ENCODE peak calls at places on chromosomes 3 and 15, in five cellular contexts. One of them, this sample, is unnamed.

GRCh38 chr15:74799843-74800558 is 12.6 kb upstream of the LMAN1L start:
- DNase-seq in DND-41: peak; percentile 73
- DNase-seq in left ventricle myocardium inferior: peak; percentile 77
- DNase-seq in fibroblast of lung: peak; percentile 60
- DNase-seq in heart right ventricle: peak; percentile 72
- DNase-seq in this sample: peak; percentile 81

GRCh38 chr3:129313983-129314756 is 35.5 kb downstream of the HMCES start:
- DNase-seq in heart right ventricle: no peak
- DNase-seq in left ventricle myocardium inferior: peak; percentile 29
- DNase-seq in DND-41: no peak
- DNase-seq in fibroblast of lung: peak; percentile 47
- DNase-seq in this sample: no peak

GRCh38 chr3:42071720-42072582 is 19.2 kb upstream of the TRAK1 start:
- DNase-seq in fibroblast of lung: peak; percentile 68
- DNase-seq in DND-41: no peak
- DNase-seq in heart right ventricle: peak; percentile 79
- DNase-seq in left ventricle myocardium inferior: peak; percentile 81
- DNase-seq in this sample: no peak

GRCh38 chr15:20340931-20341661 is 200.5 kb downstream of the GOLGA6L6 start:
- DNase-seq in DND-41: peak; percentile 15
- DNase-seq in fibroblast of lung: no peak
- DNase-seq in left ventricle myocardium inferior: peak; percentile 71
- DNase-seq in heart right ventricle: peak; percentile 74
- DNase-seq in this sample: no peak

GRCh38 chr15:67824900-67825879 is at the start of gene SKOR1:
- DNase-seq in left ventricle myocardium inferior: no peak
- DNase-seq in heart right ventricle: no peak
- DNase-seq in DND-41: no peak
- DNase-seq in fibroblast of lung: peak; percentile 39
- DNase-seq in this sample: peak; percentile 13

GRCh38 chr3:139953131-139953910 is 18.3 kb downstream of the CLSTN2 start:
- DNase-seq in fibroblast of lung: no peak
- DNase-seq in left ventricle myocardium inferior: no peak
- DNase-seq in heart right ventricle: no peak
- DNase-seq in DND-41: no peak
- DNase-seq in this sample: no peak

GRCh38 chr3:114770874-114771273 is 376.2 kb downstream of the ZBTB20 start:
- DNase-seq in heart right ventricle: no peak
- DNase-seq in DND-41: no peak
- DNase-seq in left ventricle myocardium inferior: no peak
- DNase-seq in fibroblast of lung: peak; percentile 85
- DNase-seq in this sample: no peak

GRCh38 chr15:70495988-70496387 is 267.4 kb downstream of the UACA start:
- DNase-seq in fibroblast of lung: no peak
- DNase-seq in DND-41: no peak
- DNase-seq in left ventricle myocardium inferior: no peak
- DNase-seq in heart right ventricle: no peak
- DNase-seq in this sample: no peak

GRCh38 chr3:120678331-120678845 is 3.7 kb downstream of the HGD start:
- DNase-seq in left ventricle myocardium inferior: no peak
- DNase-seq in fibroblast of lung: peak; percentile 86
- DNase-seq in heart right ventricle: peak; percentile 18
- DNase-seq in DND-41: no peak
- DNase-seq in this sample: no peak

GRCh38 chr15:41401904-41402267 is 410 bp downstream of the NDUFAF1 start:
- DNase-seq in left ventricle myocardium inferior: no peak
- DNase-seq in DND-41: no peak
- DNase-seq in fibroblast of lung: no peak
- DNase-seq in heart right ventricle: no peak
- DNase-seq in this sample: no peak

GRCh38 chr15:20376872-20377271 is 164.7 kb downstream of the GOLGA6L6 start:
- DNase-seq in DND-41: no peak
- DNase-seq in heart right ventricle: no peak
- DNase-seq in fibroblast of lung: no peak
- DNase-seq in left ventricle myocardium inferior: no peak
- DNase-seq in this sample: no peak

GRCh38 chr3:130857336-130858026 is 36.4 kb upstream of the ATP2C1 start:
- DNase-seq in DND-41: no peak
- DNase-seq in left ventricle myocardium inferior: no peak
- DNase-seq in fibroblast of lung: no peak
- DNase-seq in heart right ventricle: no peak
- DNase-seq in this sample: no peak

GRCh38 chr3:190718691-190719090 is 143.8 kb downstream of the GMNC start:
- DNase-seq in fibroblast of lung: peak; percentile 89
- DNase-seq in heart right ventricle: no peak
- DNase-seq in DND-41: no peak
- DNase-seq in left ventricle myocardium inferior: no peak
- DNase-seq in this sample: no peak

GRCh38 chr3:126481808-126482502 is 6.3 kb upstream of the ZXDC start:
- DNase-seq in heart right ventricle: no peak
- DNase-seq in left ventricle myocardium inferior: no peak
- DNase-seq in fibroblast of lung: peak; percentile 46
- DNase-seq in DND-41: no peak
- DNase-seq in this sample: no peak

GRCh38 chr3:37941608-37942540 is 48.7 kb upstream of the VILL start:
- DNase-seq in heart right ventricle: no peak
- DNase-seq in fibroblast of lung: no peak
- DNase-seq in left ventricle myocardium inferior: no peak
- DNase-seq in DND-41: no peak
- DNase-seq in this sample: no peak

GRCh38 chr3:23874359-23875120 is 42.2 kb downstream of the NKIRAS1 start:
- DNase-seq in DND-41: no peak
- DNase-seq in heart right ventricle: no peak
- DNase-seq in fibroblast of lung: peak; percentile 57
- DNase-seq in left ventricle myocardium inferior: no peak
- DNase-seq in this sample: no peak

GRCh38 chr3:12993623-12994356 is 79.4 kb downstream of the IQSEC1 start:
- DNase-seq in heart right ventricle: no peak
- DNase-seq in DND-41: no peak
- DNase-seq in fibroblast of lung: no peak
- DNase-seq in left ventricle myocardium inferior: no peak
- DNase-seq in this sample: no peak

GRCh38 chr15:68053701-68053996 is 466 bp upstream of the PIAS1 start:
- DNase-seq in left ventricle myocardium inferior: no peak
- DNase-seq in heart right ventricle: no peak
- DNase-seq in fibroblast of lung: no peak
- DNase-seq in DND-41: no peak
- DNase-seq in this sample: no peak

GRCh38 chr15:75367406-75367912 is 948 bp downstream of the MAN2C1 start:
- DNase-seq in fibroblast of lung: no peak
- DNase-seq in left ventricle myocardium inferior: no peak
- DNase-seq in DND-41: no peak
- DNase-seq in heart right ventricle: no peak
- DNase-seq in this sample: no peak

GRCh38 chr15:36186376-36186775 is 393.1 kb upstream of the CDIN1 start:
- DNase-seq in heart right ventricle: no peak
- DNase-seq in DND-41: no peak
- DNase-seq in fibroblast of lung: no peak
- DNase-seq in left ventricle myocardium inferior: no peak
- DNase-seq in this sample: no peak

GRCh38 chr15:71691700-71692417 is 118.5 kb upstream of the NR2E3 start:
- DNase-seq in left ventricle myocardium inferior: no peak
- DNase-seq in fibroblast of lung: peak; percentile 84
- DNase-seq in DND-41: no peak
- DNase-seq in heart right ventricle: peak; percentile 39
- DNase-seq in this sample: no peak

GRCh38 chr3:47112997-47113396 is 50.9 kb downstream of the SETD2 start:
- DNase-seq in DND-41: no peak
- DNase-seq in heart right ventricle: no peak
- DNase-seq in left ventricle myocardium inferior: no peak
- DNase-seq in fibroblast of lung: no peak
- DNase-seq in this sample: no peak

GRCh38 chr3:99330281-99330680 is 308.1 kb upstream of the COL8A1 start:
- DNase-seq in DND-41: no peak
- DNase-seq in heart right ventricle: no peak
- DNase-seq in left ventricle myocardium inferior: peak; percentile 13
- DNase-seq in fibroblast of lung: peak; percentile 53
- DNase-seq in this sample: no peak

GRCh38 chr3:126913524-126913923 is 69.4 kb upstream of the PLXNA1 start:
- DNase-seq in fibroblast of lung: no peak
- DNase-seq in DND-41: no peak
- DNase-seq in heart right ventricle: no peak
- DNase-seq in left ventricle myocardium inferior: no peak
- DNase-seq in this sample: no peak

GRCh38 chr3:144362126-144362525 is 390.5 kb downstream of the DIPK2A start:
- DNase-seq in fibroblast of lung: peak; percentile 65
- DNase-seq in left ventricle myocardium inferior: no peak
- DNase-seq in DND-41: no peak
- DNase-seq in heart right ventricle: no peak
- DNase-seq in this sample: no peak

DNA sequence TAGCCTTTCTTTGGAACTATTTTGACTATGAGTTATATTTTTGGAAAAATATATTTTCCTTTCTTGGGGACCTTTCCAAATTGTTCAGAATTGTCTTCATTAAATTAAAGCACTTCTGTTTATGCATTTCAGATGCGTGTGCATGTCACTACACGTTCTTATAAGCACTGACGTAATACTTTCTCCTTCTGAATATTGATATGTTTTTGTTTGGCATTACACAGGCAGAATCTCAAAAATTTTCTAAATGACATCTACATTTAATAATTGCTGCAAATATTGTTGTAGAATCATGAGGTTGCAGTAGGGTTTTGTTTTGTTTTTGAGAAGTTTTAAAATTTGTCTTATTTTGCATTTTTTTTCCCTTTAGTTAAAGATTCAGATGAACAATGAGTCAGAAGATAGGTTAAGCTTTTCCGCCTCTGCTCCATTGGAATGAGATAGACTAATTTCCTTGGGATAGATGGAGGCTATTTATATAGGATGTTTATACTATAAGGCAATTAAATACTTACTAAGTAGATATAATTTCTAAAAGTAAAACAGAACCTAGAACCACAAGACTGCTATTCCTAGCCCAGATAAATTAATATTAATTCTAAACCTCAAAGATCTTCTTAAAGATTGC is 110.8 kb downstream of the MBNL1 start:
- DNase-seq in left ventricle myocardium inferior: no peak
- DNase-seq in DND-41: no peak
- DNase-seq in fibroblast of lung: no peak
- DNase-seq in heart right ventricle: no peak
- DNase-seq in this sample: no peak
- H3K4me1 ChIP-seq in left ventricle myocardium inferior: peaks cover 96% of the 10 kb centered on the region
- H3K4me1 ChIP-seq in DND-41: peaks cover 22% of the 10 kb centered on the region
- H3K4me1 ChIP-seq in fibroblast of lung: peaks cover 5% of the 10 kb centered on the region
- H3K4me1 ChIP-seq in heart right ventricle: peaks cover 99% of the 10 kb centered on the region
- H3K4me1 ChIP-seq in this sample: peaks cover 71% of the 10 kb centered on the region

GRCh38 chr3:16686679-16687078 is 81.5 kb upstream of the DAZL start:
- DNase-seq in DND-41: no peak
- DNase-seq in heart right ventricle: no peak
- DNase-seq in left ventricle myocardium inferior: no peak
- DNase-seq in fibroblast of lung: no peak
- DNase-seq in this sample: no peak

GRCh38 chr3:16692486-16693378 is 87.5 kb upstream of the DAZL start:
- DNase-seq in heart right ventricle: no peak
- DNase-seq in left ventricle myocardium inferior: no peak
- DNase-seq in fibroblast of lung: no peak
- DNase-seq in DND-41: no peak
- DNase-seq in this sample: no peak

DNA sequence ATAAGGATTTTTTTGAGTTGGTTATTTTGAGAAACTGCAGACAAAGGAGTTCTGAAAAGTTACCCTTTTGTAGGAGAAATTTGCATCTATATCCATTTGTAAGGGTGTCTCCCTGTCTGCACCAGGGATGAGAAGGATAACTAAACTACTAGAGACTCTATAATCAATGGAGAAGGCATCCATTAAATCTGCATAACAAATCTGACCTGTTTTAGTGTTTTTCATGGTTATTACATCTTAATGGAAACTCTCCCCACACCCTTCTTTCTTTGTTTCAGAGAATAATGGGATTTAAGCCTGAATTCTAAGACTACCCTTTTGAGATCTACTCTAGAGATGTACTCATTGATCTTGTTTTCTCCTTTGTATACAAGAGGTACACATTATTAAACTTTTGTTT is 82.0 kb upstream of the DAZL start:
- DNase-seq in DND-41: no peak
- DNase-seq in left ventricle myocardium inferior: no peak
- DNase-seq in heart right ventricle: no peak
- DNase-seq in fibroblast of lung: no peak
- DNase-seq in this sample: no peak
- H3K9me3 ChIP-seq in DND-41: no peaks in the 10 kb centered on the region
- H3K9me3 ChIP-seq in left ventricle myocardium inferior: no peaks in the 10 kb centered on the region
- H3K9me3 ChIP-seq in heart right ventricle: no peaks in the 10 kb centered on the region
- H3K9me3 ChIP-seq in fibroblast of lung: no peaks in the 10 kb centered on the region
- H3K9me3 ChIP-seq in this sample: no peaks in the 10 kb centered on the region

DNA sequence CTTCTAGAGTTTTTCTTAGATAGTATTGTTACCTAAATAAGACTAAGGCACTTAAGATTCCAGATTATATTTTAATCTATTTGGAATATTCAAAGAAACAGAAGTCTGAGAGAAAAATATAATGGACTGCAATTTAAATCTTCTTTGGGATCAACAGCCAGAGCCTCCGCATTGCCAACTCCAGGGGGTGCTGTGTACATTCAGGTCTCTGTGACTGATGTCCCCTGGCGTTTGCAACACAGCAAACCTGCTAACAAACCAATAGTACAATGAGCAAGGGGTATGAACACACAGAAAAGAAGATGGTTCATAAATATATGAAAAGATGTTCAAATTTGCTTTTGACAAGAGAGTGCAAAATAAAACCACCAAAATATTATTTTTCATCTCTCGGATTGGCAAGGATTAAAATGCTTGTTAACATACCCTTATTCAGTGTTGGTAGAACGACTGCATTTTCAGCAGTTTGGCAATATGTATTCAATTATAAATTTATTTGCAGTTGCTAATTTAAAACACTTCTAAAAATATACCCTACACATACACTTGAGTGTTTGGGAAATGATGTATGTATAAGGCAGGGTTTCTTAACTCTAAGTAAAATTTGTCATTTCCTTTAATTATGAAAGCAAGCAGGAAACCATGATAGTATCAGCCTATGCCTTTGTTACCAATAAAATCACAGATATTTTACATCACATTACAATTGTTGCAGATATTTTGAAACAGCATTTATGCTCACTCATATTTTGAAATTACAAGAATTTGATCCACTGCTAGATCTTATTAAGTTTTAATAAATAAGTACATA is 16.1 kb upstream of the TM4SF1 start:
- DNase-seq in DND-41: peak; percentile 35
- DNase-seq in heart right ventricle: peak; percentile 76
- DNase-seq in fibroblast of lung: peak; percentile 86
- DNase-seq in left ventricle myocardium inferior: peak; percentile 68
- DNase-seq in this sample: no peak
- H3K4me1 ChIP-seq in DND-41: no peaks in the 10 kb centered on the region
- H3K4me1 ChIP-seq in heart right ventricle: peaks cover 22% of the 10 kb centered on the region
- H3K4me1 ChIP-seq in fibroblast of lung: peaks cover 4% of the 10 kb centered on the region
- H3K4me1 ChIP-seq in left ventricle myocardium inferior: peaks cover 29% of the 10 kb centered on the region
- H3K4me1 ChIP-seq in this sample: no peaks in the 10 kb centered on the region

DNA sequence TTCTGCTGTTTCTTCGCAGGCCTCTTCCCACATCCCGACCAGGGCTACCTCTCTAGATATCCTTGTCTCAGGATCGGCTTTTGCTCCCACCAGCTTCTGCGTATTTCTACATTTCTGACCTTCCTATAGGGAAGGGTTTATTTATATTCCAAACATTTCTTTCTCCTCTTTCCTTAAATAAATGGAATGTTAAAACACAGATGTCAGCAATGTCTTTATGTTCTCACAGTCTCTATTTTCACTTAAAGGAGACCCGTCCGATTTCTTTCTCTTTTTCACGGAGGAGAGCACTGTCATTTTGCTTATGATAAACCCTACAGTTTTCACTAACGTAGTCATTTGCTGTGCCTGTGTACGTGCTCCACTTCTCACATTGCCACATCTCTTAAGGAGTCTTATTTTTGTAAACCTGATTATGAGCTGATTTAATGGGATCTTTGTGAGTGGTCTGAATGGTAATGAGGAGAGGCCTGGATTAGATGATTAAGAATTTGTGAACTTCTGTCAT is 630 bp downstream of the KIF15 start:
- DNase-seq in left ventricle myocardium inferior: no peak
- DNase-seq in heart right ventricle: no peak
- DNase-seq in DND-41: no peak
- DNase-seq in fibroblast of lung: peak; percentile 14
- DNase-seq in this sample: no peak
- H3K9me3 ChIP-seq in left ventricle myocardium inferior: peaks cover 12% of the 10 kb centered on the region
- H3K9me3 ChIP-seq in heart right ventricle: peaks cover 26% of the 10 kb centered on the region
- H3K9me3 ChIP-seq in DND-41: peaks cover 14% of the 10 kb centered on the region
- H3K9me3 ChIP-seq in fibroblast of lung: no peaks in the 10 kb centered on the region
- H3K9me3 ChIP-seq in this sample: peaks cover 3% of the 10 kb centered on the region